ENCODE peak calls at places on chromosomes 12 and 14, in five cellular contexts. Y is CD8-positive, alpha-beta memory T cell; C is iPS DF 19.7; N is heart right ventricle; F is fibroblast of lung. O is an unnamed sample.

GRCh38 chr12:8446642-8447547 is 8.9 kb upstream of the CLEC6A start:
- DNase-seq in Y (no peak), N (no peak), F (no peak), C (no peak), O (no peak)

GRCh38 chr12:50728841-50729240 is 35.1 kb upstream of the ATF1 start:
- DNase-seq in C (no peak), Y (no peak), N (no peak), F (no peak), O (no peak)

GRCh38 chr12:111024205-111024794 is 103.9 kb upstream of the MYL2 start:
- DNase-seq in Y (peak), C (no peak), F (peak), N (peak), O (peak)

GRCh38 chr12:81128930-81129554 is 51.2 kb downstream of the ACSS3 start:
- DNase-seq in C (peak), N (peak), Y (no peak), F (peak), O (peak)

GRCh38 chr14:58625438-58625837 is 12.3 kb upstream of the DACT1 start:
- DNase-seq in N (no peak), F (no peak), Y (no peak), C (no peak), O (no peak)

GRCh38 chr12:58575281-58575680 is 345.0 kb downstream of the LRIG3 start:
- DNase-seq in F (peak), Y (no peak), N (no peak), C (no peak), O (no peak)

GRCh38 chr14:26730929-26731618 is 133.2 kb upstream of the NOVA1 start:
- DNase-seq in Y (no peak), F (peak), N (no peak), C (no peak), O (no peak)

GRCh38 chr14:58783801-58784511 is 146.2 kb downstream of the DACT1 start:
- DNase-seq in Y (no peak), F (peak), N (no peak), C (no peak), O (no peak)

GRCh38 chr14:95218006-95218405 is 60.7 kb upstream of the DICER1 start:
- DNase-seq in N (no peak), Y (no peak), C (no peak), F (no peak), O (no peak)

GRCh38 chr12:128531153-128531552 is 264.2 kb downstream of the TMEM132C start:
- DNase-seq in F (no peak), N (no peak), Y (no peak), C (no peak), O (no peak)

GRCh38 chr12:130334937-130335336 is 2.8 kb upstream of the PIWIL1 start:
- DNase-seq in C (no peak), N (no peak), Y (no peak), F (no peak), O (no peak)

O was measured in left cardiac atrium.